ENCODE peak calls at places on chromosomes 16 and 17, in four cellular contexts. One of them, this sample, is unnamed. For H3K27me3, the result is how much of the 10 kb centered on the place peaks cover.

GRCh38 chr16:66521227-66521626 is 28.7 kb downstream of the TK2 start:
- DNase-seq in uterus: no peak
- DNase-seq in left lung: no peak
- DNase-seq in GM23248: no peak
- DNase-seq in this sample: no peak

GRCh38 chr16:88426018-88426417 is 27.1 kb upstream of the ZFPM1 start:
- DNase-seq in uterus: no peak
- DNase-seq in left lung: no peak
- DNase-seq in GM23248: no peak
- DNase-seq in this sample: no peak

GRCh38 chr17:52678211-52678610 is 519.7 kb upstream of the CA10 start:
- DNase-seq in uterus: no peak
- DNase-seq in left lung: no peak
- DNase-seq in GM23248: no peak
- DNase-seq in this sample: no peak

GRCh38 chr17:32349503-32349853 is 479 bp upstream of the ZNF207 start:
- DNase-seq in uterus: no peak
- DNase-seq in left lung: no peak
- DNase-seq in GM23248: peak
- DNase-seq in this sample: no peak

GRCh38 chr16:87686697-87687570 is 78.9 kb downstream of the KLHDC4 start:
- DNase-seq in uterus: no peak
- DNase-seq in left lung: peak
- DNase-seq in GM23248: peak
- DNase-seq in this sample: no peak

GRCh38 chr16:89241187-89242003 is 23.9 kb downstream of the ZNF778 start:
- DNase-seq in uterus: peak
- DNase-seq in left lung: peak
- DNase-seq in GM23248: peak
- DNase-seq in this sample: peak

GRCh38 chr17:82194765-82195164 is 17.9 kb downstream of the CCDC57 start:
- DNase-seq in uterus: no peak
- DNase-seq in left lung: no peak
- DNase-seq in GM23248: no peak
- DNase-seq in this sample: no peak

GRCh38 chr17:15398291-15398690 is 56.9 kb upstream of the TEKT3 start:
- DNase-seq in uterus: no peak
- DNase-seq in left lung: no peak
- DNase-seq in GM23248: peak
- DNase-seq in this sample: peak

GRCh38 chr17:67469208-67469980 is 92.3 kb downstream of the PITPNC1 start:
- DNase-seq in uterus: no peak
- DNase-seq in left lung: no peak
- DNase-seq in GM23248: no peak
- DNase-seq in this sample: no peak

GRCh38 chr16:3665508-3665907 is 11.0 kb downstream of the DNASE1 start:
- DNase-seq in uterus: no peak
- DNase-seq in left lung: peak
- DNase-seq in GM23248: no peak
- DNase-seq in this sample: no peak

GRCh38 chr17:16428098-16428882 is 12.9 kb downstream of the TRPV2 start:
- DNase-seq in uterus: peak
- DNase-seq in left lung: peak
- DNase-seq in GM23248: peak
- DNase-seq in this sample: no peak

GRCh38 chr16:47732122-47732805 is 271.1 kb downstream of the PHKB start:
- DNase-seq in uterus: no peak
- DNase-seq in left lung: no peak
- DNase-seq in GM23248: peak
- DNase-seq in this sample: no peak

GRCh38 chr16:67833035-67833417 is 9.1 kb upstream of the THAP11 start:
- DNase-seq in uterus: no peak
- DNase-seq in left lung: no peak
- DNase-seq in GM23248: peak
- DNase-seq in this sample: no peak

GRCh38 chr16:73399997-73400396 is 352.1 kb upstream of the ZFHX3 start:
- DNase-seq in uterus: no peak
- DNase-seq in left lung: no peak
- DNase-seq in GM23248: no peak
- DNase-seq in this sample: no peak

GRCh38 chr17:77443743-77444260 is 303.0 kb downstream of the SEC14L1 start:
- DNase-seq in uterus: no peak
- DNase-seq in left lung: no peak
- DNase-seq in GM23248: no peak
- DNase-seq in this sample: no peak

GRCh38 chr16:88585269-88585668 is 15.1 kb downstream of the ZC3H18 start:
- DNase-seq in uterus: no peak
- DNase-seq in left lung: peak
- DNase-seq in GM23248: no peak
- DNase-seq in this sample: no peak

GRCh38 chr16:22685162-22685830 is 128.7 kb upstream of the HS3ST2 start:
- DNase-seq in uterus: peak
- DNase-seq in left lung: no peak
- DNase-seq in GM23248: peak
- DNase-seq in this sample: peak

GRCh38 chr17:77995146-77995852 is 36.8 kb downstream of the TNRC6C start:
- DNase-seq in uterus: no peak
- DNase-seq in left lung: no peak
- DNase-seq in GM23248: peak
- DNase-seq in this sample: peak

GRCh38 chr16:24539850-24540484 is 601 bp downstream of the RBBP6 start:
- DNase-seq in uterus: peak
- DNase-seq in left lung: peak
- DNase-seq in GM23248: peak
- DNase-seq in this sample: no peak

GRCh38 chr17:83183150-83183820 is 103.9 kb downstream of the METRNL start:
- DNase-seq in uterus: no peak
- DNase-seq in left lung: peak
- DNase-seq in GM23248: no peak
- DNase-seq in this sample: no peak

GRCh38 chr16:50227120-50227519 is 39.2 kb upstream of the ADCY7 start:
- DNase-seq in uterus: no peak
- DNase-seq in left lung: no peak
- DNase-seq in GM23248: no peak
- DNase-seq in this sample: no peak

GRCh38 chr17:36611345-36612072 is 10.1 kb downstream of the MRM1 start:
- DNase-seq in uterus: no peak
- DNase-seq in left lung: no peak
- DNase-seq in GM23248: peak
- DNase-seq in this sample: no peak

GRCh38 chr16:58451945-58452401 is 48.0 kb upstream of the NDRG4 start:
- DNase-seq in uterus: peak
- DNase-seq in left lung: no peak
- DNase-seq in GM23248: peak
- DNase-seq in this sample: no peak

GRCh38 chr17:5715478-5715877 is 131.2 kb upstream of the NLRP1 start:
- DNase-seq in uterus: no peak
- DNase-seq in left lung: no peak
- DNase-seq in GM23248: peak
- DNase-seq in this sample: no peak

GRCh38 chr17:36034127-36034526 is 16.4 kb upstream of the CCL23 start:
- DNase-seq in uterus: no peak
- DNase-seq in left lung: no peak
- DNase-seq in GM23248: no peak
- DNase-seq in this sample: no peak

GRCh38 chr17:6502871-6503509 is 53.4 kb downstream of the PITPNM3 start:
- DNase-seq in uterus: no peak
- DNase-seq in left lung: no peak
- DNase-seq in GM23248: no peak
- DNase-seq in this sample: no peak

GRCh38 chr16:75761111-75761510 is 34.8 kb upstream of the CPHXL start:
- DNase-seq in uterus: no peak
- DNase-seq in left lung: no peak
- DNase-seq in GM23248: peak
- DNase-seq in this sample: no peak

GRCh38 chr17:7043544-7044268 is at the start of gene SLC16A11:
- DNase-seq in uterus: no peak
- DNase-seq in left lung: peak
- DNase-seq in GM23248: peak
- DNase-seq in this sample: no peak

GRCh38 chr17:7816926-7817642 is 16.9 kb upstream of the KDM6B start:
- DNase-seq in uterus: no peak
- DNase-seq in left lung: no peak
- DNase-seq in GM23248: no peak
- DNase-seq in this sample: no peak

GRCh38 chr17:55607736-55608341 is 96.6 kb upstream of the SMIM36 start:
- DNase-seq in uterus: peak
- DNase-seq in left lung: no peak
- DNase-seq in GM23248: peak
- DNase-seq in this sample: no peak

GRCh38 chr17:72387487-72387886 is 266.7 kb downstream of the SOX9 start:
- DNase-seq in uterus: no peak
- DNase-seq in left lung: no peak
- DNase-seq in GM23248: peak
- DNase-seq in this sample: no peak

GRCh38 chr16:74582984-74583383 is 23.9 kb downstream of the GLG1 start:
- DNase-seq in uterus: no peak
- DNase-seq in left lung: no peak
- DNase-seq in GM23248: no peak
- DNase-seq in this sample: no peak

GRCh38 chr17:74243013-74243755 is 29.8 kb downstream of the TTYH2 start:
- DNase-seq in uterus: no peak
- DNase-seq in left lung: no peak
- DNase-seq in GM23248: no peak
- DNase-seq in this sample: peak

GRCh38 chr17:75345514-75346167 is 56.4 kb upstream of the SLC25A19 start:
- DNase-seq in uterus: no peak
- DNase-seq in left lung: no peak
- DNase-seq in GM23248: no peak
- DNase-seq in this sample: no peak

DNA sequence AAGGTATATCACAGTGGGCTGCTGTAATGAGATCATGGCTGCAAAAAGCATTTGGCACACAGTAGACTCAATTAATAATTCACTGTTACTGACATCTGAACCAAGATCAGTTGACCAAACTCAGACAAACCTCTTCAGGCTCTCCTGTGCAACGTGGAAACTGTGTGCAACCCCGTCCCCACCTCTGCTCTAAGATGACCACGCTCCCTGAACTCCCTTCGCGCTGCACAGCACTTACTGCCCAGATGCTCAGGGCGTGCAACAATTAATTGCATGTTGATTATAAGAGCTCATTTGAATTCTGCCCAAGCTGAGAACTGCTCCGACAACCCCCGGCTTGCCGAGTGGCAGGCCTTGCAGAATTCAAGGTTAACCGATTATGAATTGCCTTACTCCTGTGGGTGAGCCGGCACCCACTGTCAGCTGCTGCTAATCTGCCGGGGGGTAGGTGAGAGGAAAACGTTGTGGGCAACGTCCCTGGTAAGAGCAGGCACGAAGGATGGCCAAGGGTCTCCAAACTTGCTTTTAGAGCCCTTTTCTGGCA is 1.3 kb upstream of the GSG1L start:
- DNase-seq in uterus: no peak
- DNase-seq in left lung: no peak
- DNase-seq in GM23248: no peak
- DNase-seq in this sample: no peak
- H3K27me3 ChIP-seq in uterus: under half
- H3K27me3 ChIP-seq in left lung: half or more
- H3K27me3 ChIP-seq in GM23248: half or more
- H3K27me3 ChIP-seq in this sample: under half

GRCh38 chr16:64398795-64399194 is 723.1 kb downstream of the CDH11 start:
- DNase-seq in uterus: no peak
- DNase-seq in left lung: no peak
- DNase-seq in GM23248: peak
- DNase-seq in this sample: no peak

GRCh38 chr16:64403352-64403751 is 718.5 kb downstream of the CDH11 start:
- DNase-seq in uterus: no peak
- DNase-seq in left lung: no peak
- DNase-seq in GM23248: no peak
- DNase-seq in this sample: no peak

GRCh38 chr16:64397042-64397441 is 724.8 kb downstream of the CDH11 start:
- DNase-seq in uterus: no peak
- DNase-seq in left lung: no peak
- DNase-seq in GM23248: no peak
- DNase-seq in this sample: no peak

GRCh38 chr16:64394061-64394460 is 727.8 kb downstream of the CDH11 start:
- DNase-seq in uterus: no peak
- DNase-seq in left lung: no peak
- DNase-seq in GM23248: no peak
- DNase-seq in this sample: no peak

GRCh38 chr16:64397945-64398508 is 723.8 kb downstream of the CDH11 start:
- DNase-seq in uterus: no peak
- DNase-seq in left lung: no peak
- DNase-seq in GM23248: peak
- DNase-seq in this sample: no peak
- H3K27ac ChIP-seq in uterus: no peak
- H3K27ac ChIP-seq in left lung: peak
- H3K27ac ChIP-seq in GM23248: no peak
- H3K27ac ChIP-seq in this sample: no peak

GRCh38 chr16:1332618-1333148 is 762 bp upstream of the BAIAP3 start:
- DNase-seq in uterus: no peak
- DNase-seq in left lung: no peak
- DNase-seq in GM23248: no peak
- DNase-seq in this sample: no peak

GRCh38 chr16:1333854-1334719 is 642 bp downstream of the BAIAP3 start:
- DNase-seq in uterus: no peak
- DNase-seq in left lung: no peak
- DNase-seq in GM23248: no peak
- DNase-seq in this sample: no peak

GRCh38 chr16:1331712-1332617 is 1.5 kb upstream of the BAIAP3 start:
- DNase-seq in uterus: peak
- DNase-seq in left lung: no peak
- DNase-seq in GM23248: peak
- DNase-seq in this sample: peak

GRCh38 chr16:1334739-1335138 is 1.3 kb downstream of the BAIAP3 start:
- DNase-seq in uterus: no peak
- DNase-seq in left lung: no peak
- DNase-seq in GM23248: no peak
- DNase-seq in this sample: no peak

DNA sequence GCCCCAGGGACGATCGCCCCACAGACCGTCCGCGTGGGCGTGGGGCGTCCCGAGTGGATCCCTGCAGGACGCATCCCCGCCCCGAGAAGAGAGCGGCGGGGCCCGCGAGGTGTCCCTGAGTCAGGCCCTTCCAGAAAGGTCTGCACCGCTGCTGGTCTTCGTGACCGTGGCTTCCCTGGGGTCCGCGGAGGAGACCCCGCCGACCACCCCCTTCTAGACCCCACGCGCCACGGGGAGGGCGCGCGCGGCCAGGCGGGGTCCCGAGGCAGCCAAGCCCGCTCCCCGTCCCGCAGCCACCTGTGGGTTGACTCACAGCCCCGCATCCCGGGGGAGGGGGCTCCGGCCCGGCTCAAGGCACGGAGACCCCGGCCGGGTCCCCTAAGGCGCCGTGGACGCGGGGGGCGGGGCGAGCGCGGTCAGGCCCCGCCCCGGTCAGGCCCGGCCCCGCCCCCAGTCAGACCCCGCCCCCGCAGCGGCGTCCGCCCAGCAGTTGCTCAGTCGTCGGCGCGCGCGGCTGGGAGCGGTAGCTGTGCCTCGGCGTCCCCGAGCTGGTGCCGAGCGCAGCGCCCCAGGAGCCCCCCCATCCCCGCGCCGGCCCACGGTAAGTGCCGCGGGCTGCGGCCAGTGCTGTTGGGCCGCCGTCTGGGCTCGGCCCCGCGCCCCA is at the start of gene BAIAP3:
- DNase-seq in uterus: no peak
- DNase-seq in left lung: no peak
- DNase-seq in GM23248: peak
- DNase-seq in this sample: no peak
- H3K27me3 ChIP-seq in uterus: under half
- H3K27me3 ChIP-seq in left lung: half or more
- H3K27me3 ChIP-seq in GM23248: under half
- H3K27me3 ChIP-seq in this sample: under half

GRCh38 chr16:68951991-68952877 is 108.9 kb downstream of the TANGO6 start:
- DNase-seq in uterus: no peak
- DNase-seq in left lung: no peak
- DNase-seq in GM23248: peak
- DNase-seq in this sample: no peak
- H3K27ac ChIP-seq in uterus: no peak
- H3K27ac ChIP-seq in left lung: no peak
- H3K27ac ChIP-seq in GM23248: no peak
- H3K27ac ChIP-seq in this sample: no peak